ENCODE peak calls at places on chromosomes 16 and 17, in nine cellular contexts. C, D, A, J, W, H, X, B and S are unnamed samples.

GRCh38 chr16:88920618-88921602 is 54.5 kb upstream of the PABPN1L start:
- DNase-seq in J (no peak), C (no peak), H (no peak), W (peak; percentile 71), X (peak; percentile 74), B (no peak), A (no peak), D (peak; percentile 55), S (peak; percentile 91)

GRCh38 chr17:28426081-28426519 is 20.1 kb upstream of the SLC46A1 start:
- DNase-seq in W (peak; percentile 33), H (peak; percentile 74), X (peak; percentile 10), C (no peak), A (no peak), J (no peak), D (no peak), B (no peak), S (peak; percentile 47)

GRCh38 chr17:64153565-64153964 is 23.6 kb upstream of the ERN1 start:
- DNase-seq in C (no peak), X (no peak), B (no peak), D (no peak), W (no peak), H (no peak), J (no peak), A (no peak), S (no peak)

GRCh38 chr17:81271226-81271625 is 23.9 kb downstream of the SLC38A10 start:
- DNase-seq in C (no peak), W (no peak), D (no peak), H (no peak), X (no peak), A (no peak), J (no peak), B (no peak), S (no peak)

GRCh38 chr16:3646348-3646920 is 8.1 kb upstream of the DNASE1 start:
- DNase-seq in D (no peak), X (peak; percentile 53), B (no peak), A (no peak), H (no peak), C (no peak), W (peak; percentile 92), J (no peak), S (no peak)

GRCh38 chr16:30124985-30125379 is 2.0 kb upstream of the MAPK3 start:
- DNase-seq in H (no peak), A (no peak), B (no peak), X (no peak), C (no peak), W (no peak), J (no peak), D (no peak), S (no peak)

GRCh38 chr17:66123163-66123562 is 68.8 kb downstream of the CEP112 start:
- DNase-seq in C (no peak), B (no peak), D (peak; percentile 62), X (peak; percentile 59), W (no peak), A (no peak), H (no peak), J (no peak), S (peak; percentile 5)

GRCh38 chr17:54353789-54354525 is 531.2 kb downstream of the KIF2B start:
- DNase-seq in B (no peak), J (no peak), X (peak; percentile 22), A (no peak), W (no peak), H (no peak), D (no peak), C (no peak), S (no peak)

GRCh38 chr17:50181155-50181554 is 15.3 kb downstream of the SGCA start:
- DNase-seq in C (peak; percentile 40), B (peak; percentile 52), H (no peak), X (peak; percentile 37), D (no peak), A (no peak), W (no peak), J (no peak), S (no peak)